ENCODE peak calls at places on chromosomes 16 and 17, in seven cellular contexts. E, D, T, Q, U, K and S are unnamed samples.

GRCh38 chr16:55496509-55497145 is 12.2 kb upstream of the LPCAT2 start:
- DNase-seq in E (no peak), D (no peak), T (no peak), Q (no peak), U (no peak), K (no peak), S (no peak)

GRCh38 chr17:50239913-50240312 is 34.4 kb upstream of the TMEM92 start:
- DNase-seq in E (no peak), D (no peak), T (no peak), Q (no peak), U (no peak), K (no peak), S (no peak)

GRCh38 chr16:56789360-56789759 is 59.4 kb downstream of the NUP93 start:
- DNase-seq in E (no peak), D (no peak), T (peak; percentile 56), Q (peak; percentile 40), U (no peak), K (peak; percentile 15), S (peak; percentile 64)

GRCh38 chr16:83901101-83901500 is 2.2 kb downstream of the MLYCD start:
- DNase-seq in E (no peak), D (no peak), T (peak; percentile 53), Q (no peak), U (no peak), K (peak; percentile 48), S (no peak)

GRCh38 chr17:40922239-40922638 is 15.2 kb downstream of the KRT23 start:
- DNase-seq in E (no peak), D (no peak), T (peak; percentile 81), Q (no peak), U (peak; percentile 38), K (peak; percentile 94), S (peak; percentile 91)

GRCh38 chr16:9322735-9323134 is 231.3 kb downstream of the HAPSTR1 start:
- DNase-seq in E (no peak), D (no peak), T (no peak), Q (no peak), U (no peak), K (peak; percentile 47), S (no peak)

GRCh38 chr17:50279639-50280038 is 5.4 kb downstream of the TMEM92 start:
- DNase-seq in E (no peak), D (no peak), T (no peak), Q (no peak), U (no peak), K (no peak), S (no peak)

GRCh38 chr16:68470461-68471150 is 22.3 kb upstream of the SMPD3 start:
- DNase-seq in E (no peak), D (no peak), T (no peak), Q (peak; percentile 45), U (peak; percentile 52), K (no peak), S (no peak)

GRCh38 chr17:10600551-10600950 is 51.1 kb upstream of the MYH2 start:
- DNase-seq in E (no peak), D (no peak), T (peak; percentile 62), Q (no peak), U (no peak), K (no peak), S (peak; percentile 12)

GRCh38 chr17:31754239-31754945 is 104.7 kb downstream of the COPRS start:
- DNase-seq in E (no peak), D (no peak), T (peak; percentile 98), Q (no peak), U (no peak), K (peak; percentile 60), S (peak; percentile 97)

GRCh38 chr17:82120148-82120547 is 22.1 kb upstream of the FASN start:
- DNase-seq in E (no peak), D (no peak), T (peak; percentile 83), Q (no peak), U (no peak), K (no peak), S (peak; percentile 34)

GRCh38 chr16:10466861-10467260 is 81.0 kb downstream of the ATF7IP2 start:
- DNase-seq in E (no peak), D (no peak), T (no peak), Q (no peak), U (no peak), K (no peak), S (no peak)

GRCh38 chr16:337975-338575 is 14.4 kb downstream of the AXIN1 start:
- DNase-seq in E (no peak), D (no peak), T (no peak), Q (no peak), U (no peak), K (no peak), S (no peak)

GRCh38 chr17:42132941-42133340 is 10.3 kb downstream of the HSPB9 start:
- DNase-seq in E (no peak), D (peak; percentile 49), T (peak; percentile 91), Q (peak; percentile 67), U (peak; percentile 84), K (peak; percentile 83), S (peak; percentile 94)

GRCh38 chr16:56947604-56947995 is 14.2 kb upstream of the CETP start:
- DNase-seq in E (no peak), D (no peak), T (no peak), Q (no peak), U (no peak), K (no peak), S (no peak)

GRCh38 chr16:86016201-86016965 is 117.4 kb downstream of the IRF8 start:
- DNase-seq in E (no peak), D (no peak), T (peak; percentile 55), Q (no peak), U (peak; percentile 63), K (peak; percentile 40), S (peak; percentile 55)

GRCh38 chr17:3944485-3945388 is 19.5 kb downstream of the ATP2A3 start:
- DNase-seq in E (no peak), D (no peak), T (no peak), Q (peak; percentile 73), U (no peak), K (no peak), S (no peak)

GRCh38 chr17:14304222-14304844 is 3.5 kb downstream of the HS3ST3B1 start:
- DNase-seq in E (no peak), D (no peak), T (no peak), Q (no peak), U (no peak), K (no peak), S (peak; percentile 44)

GRCh38 chr16:20675488-20676267 is 21.8 kb downstream of the ACSM1 start:
- DNase-seq in E (no peak), D (no peak), T (no peak), Q (peak; percentile 42), U (no peak), K (peak; percentile 61), S (peak; percentile 26)

GRCh38 chr17:1744551-1745512 is 2.2 kb downstream of the SERPINF2 start:
- DNase-seq in E (no peak), D (no peak), T (no peak), Q (no peak), U (no peak), K (no peak), S (no peak)

GRCh38 chr16:88329726-88330700 is 52.7 kb upstream of the ZNF469 start:
- DNase-seq in E (no peak), D (no peak), T (no peak), Q (peak; percentile 16), U (no peak), K (no peak), S (peak; percentile 76)

GRCh38 chr17:3003401-3004149 is 59.8 kb downstream of the OR1D5 start:
- DNase-seq in E (no peak), D (no peak), T (no peak), Q (peak; percentile 64), U (no peak), K (no peak), S (no peak)

GRCh38 chr17:38584350-38584925 is 21.3 kb downstream of the SRCIN1 start:
- DNase-seq in E (peak; percentile 38), D (peak; percentile 17), T (peak; percentile 23), Q (peak; percentile 72), U (no peak), K (peak; percentile 50), S (peak; percentile 53)